ENCODE peak calls at places on chromosomes 11 and 22, in ten cellular contexts. S is right lobe of liver, K is hepatocyte, U is ascending aorta, T is astrocyte of the spinal cord, Q is AG04450, C is A549, G is fibroblast of lung, O is breast epithelium, H is cardiac muscle cell. N is an unnamed sample.

GRCh38 chr11:36383200-36383599 is 87.1 kb downstream of the PRR5L start:
- DNase-seq in H (no peak), S (no peak), K (no peak), O (no peak), T (no peak), Q (no peak), G (no peak), C (no peak), U (no peak), N (no peak)

GRCh38 chr11:6574816-6575715 is 28.4 kb downstream of the RRP8 start:
- DNase-seq in T (no peak), H (no peak), K (no peak), G (no peak), C (no peak), U (no peak), O (no peak), Q (no peak), S (no peak), N (no peak)

GRCh38 chr22:33568934-33569496 is 351.3 kb downstream of the LARGE1 start:
- DNase-seq in T (no peak), G (no peak), H (no peak), O (no peak), S (no peak), Q (no peak), K (no peak), C (no peak), U (no peak), N (peak; percentile 11)

GRCh38 chr22:40819741-40820140 is 595 bp upstream of the SLC25A17 start:
- DNase-seq in K (no peak), U (no peak), S (no peak), H (peak; percentile 42), Q (no peak), O (no peak), C (no peak), T (no peak), G (peak; percentile 15), N (peak; percentile 51)

GRCh38 chr11:67265633-67266423 is 445 bp upstream of the GRK2 start:
- DNase-seq in H (peak; percentile 67), O (peak; percentile 82), K (peak; percentile 89), Q (no peak), S (peak; percentile 83), U (peak; percentile 85), T (no peak), C (peak; percentile 55), G (peak; percentile 30), N (peak; percentile 51)

GRCh38 chr11:108538022-108538424 is 39.8 kb upstream of the POGLUT3 start:
- DNase-seq in C (no peak), S (no peak), H (no peak), U (no peak), G (peak; percentile 7), T (no peak), Q (no peak), K (no peak), O (no peak), N (no peak)

GRCh38 chr22:48782817-48783511 is 1044.7 kb downstream of the BRD1 start:
- DNase-seq in U (no peak), K (no peak), Q (no peak), S (no peak), O (no peak), C (no peak), H (no peak), T (no peak), G (no peak), N (no peak)

GRCh38 chr22:26428515-26429457 is at the start of gene ASPHD2:
- DNase-seq in T (peak; percentile 57), Q (peak; percentile 2), O (no peak), S (peak; percentile 49), K (peak; percentile 83), G (peak; percentile 66), C (peak; percentile 11), H (peak; percentile 73), U (peak; percentile 70), N (peak; percentile 64)

DNA sequence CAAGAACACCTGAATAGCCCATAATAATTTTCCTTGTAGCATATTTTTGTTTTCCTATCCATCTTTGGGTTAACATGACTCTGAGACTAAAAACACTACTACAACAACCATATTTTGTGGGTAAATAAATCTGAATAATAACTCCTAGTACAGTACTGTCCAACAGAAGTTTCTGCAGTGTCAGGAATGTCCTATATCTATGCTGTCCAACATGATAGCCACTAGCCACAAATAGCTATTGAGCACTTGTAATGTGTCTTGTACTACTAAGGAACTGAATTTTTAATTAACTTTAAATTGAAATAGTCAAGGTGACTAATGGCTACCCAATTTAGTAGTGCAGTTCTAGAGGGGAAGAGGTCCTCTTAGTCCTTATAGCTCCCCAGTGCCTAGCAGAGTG is 135.6 kb downstream of the CADM1 start:
- DNase-seq in Q (no peak), T (no peak), C (no peak), S (no peak), U (no peak), K (no peak), O (no peak), G (no peak), H (no peak), N (no peak)
- H3K4me3 ChIP-seq in Q (no peak overlapping the region), T (no peak overlapping the region), C (no peak overlapping the region), S (no peak overlapping the region), U (no peak overlapping the region), K (no peak overlapping the region), O (no peak overlapping the region), G (no peak overlapping the region), H (no peak overlapping the region), N (no peak overlapping the region)

GRCh38 chr11:110761994-110762393 is 49.8 kb upstream of the ARHGAP20 start:
- DNase-seq in H (no peak), K (no peak), G (no peak), T (no peak), C (no peak), O (no peak), Q (no peak), S (no peak), U (no peak), N (no peak)

GRCh38 chr11:110763249-110764011 is 51.2 kb upstream of the ARHGAP20 start:
- DNase-seq in Q (peak; percentile 59), H (peak; percentile 63), T (peak; percentile 80), C (no peak), G (peak; percentile 78), S (peak; percentile 83), O (no peak), K (peak; percentile 25), U (no peak), N (peak; percentile 92)

GRCh38 chr11:110762596-110762995 is 50.4 kb upstream of the ARHGAP20 start:
- DNase-seq in T (peak; percentile 20), Q (no peak), S (no peak), H (no peak), C (no peak), K (no peak), U (no peak), O (no peak), G (no peak), N (peak; percentile 50)

GRCh38 chr11:110761131-110761530 is 48.9 kb upstream of the ARHGAP20 start:
- DNase-seq in U (no peak), G (no peak), H (no peak), C (no peak), Q (no peak), K (no peak), S (no peak), T (no peak), O (no peak), N (no peak)

GRCh38 chr11:110764485-110764884 is 52.2 kb upstream of the ARHGAP20 start:
- DNase-seq in U (no peak), T (no peak), G (no peak), O (no peak), C (no peak), K (no peak), H (no peak), S (no peak), Q (no peak), N (no peak)
- TF ChIP-seq CTCF in U (no peak), T (no peak), G (no peak), O (no peak), C (no peak), K (no peak), H (no peak), S (no peak), Q (no peak), N (no peak)

GRCh38 chr11:12901874-12902481 is 107.1 kb upstream of the RASSF10 start:
- DNase-seq in K (no peak), G (peak; percentile 52), T (no peak), S (no peak), Q (no peak), O (no peak), H (no peak), C (no peak), U (no peak), N (no peak)

GRCh38 chr11:12897867-12898266 is 111.2 kb upstream of the RASSF10 start:
- DNase-seq in O (no peak), T (no peak), G (no peak), H (no peak), Q (no peak), K (no peak), S (no peak), C (no peak), U (no peak), N (no peak)

GRCh38 chr11:12901272-12901671 is 107.8 kb upstream of the RASSF10 start:
- DNase-seq in U (no peak), Q (no peak), S (no peak), H (no peak), C (no peak), T (no peak), K (no peak), G (no peak), O (no peak), N (peak; percentile 53)

GRCh38 chr11:12902784-12903491 is 106.2 kb upstream of the RASSF10 start:
- DNase-seq in T (no peak), K (no peak), O (no peak), S (no peak), U (no peak), C (no peak), H (no peak), Q (no peak), G (no peak), N (no peak)

GRCh38 chr11:12900496-12900895 is 108.6 kb upstream of the RASSF10 start:
- DNase-seq in Q (peak; percentile 55), H (peak; percentile 92), G (peak; percentile 98), K (peak; percentile 54), U (no peak), T (peak; percentile 88), C (peak; percentile 37), S (no peak), O (no peak), N (peak; percentile 90)
- H3K4me3 ChIP-seq in Q (no peak overlapping the region), H (no peak overlapping the region), G (no peak overlapping the region), K (no peak overlapping the region), U (no peak overlapping the region), T (no peak overlapping the region), C (no peak overlapping the region), S (no peak overlapping the region), O (no peak overlapping the region), N (no peak overlapping the region)

GRCh38 chr11:124114942-124115781 is at the start of gene VWA5A:
- DNase-seq in C (peak; percentile 52), Q (peak; percentile 58), O (peak; percentile 78), K (peak; percentile 92), H (peak; percentile 89), S (peak; percentile 88), U (peak; percentile 92), G (peak; percentile 91), T (peak; percentile 91), N (peak; percentile 93)

GRCh38 chr11:124119103-124119502 is 3.9 kb downstream of the VWA5A start:
- DNase-seq in U (no peak), S (no peak), C (no peak), Q (no peak), T (no peak), K (no peak), G (no peak), O (no peak), H (no peak), N (no peak)

GRCh38 chr11:124113890-124114289 is 1.4 kb upstream of the VWA5A start:
- DNase-seq in C (no peak), U (no peak), K (peak; percentile 50), T (peak; percentile 40), G (no peak), H (peak; percentile 18), S (no peak), Q (no peak), O (no peak), N (peak; percentile 68)

GRCh38 chr11:124115782-124116616 is 749 bp downstream of the VWA5A start:
- DNase-seq in T (no peak), S (peak; percentile 42), K (peak; percentile 24), H (no peak), C (no peak), U (no peak), O (no peak), G (no peak), Q (no peak), N (peak; percentile 17)
- TF ChIP-seq CTCF in T (no peak), S (no peak), K (no peak), H (no peak), C (no peak), U (no peak), O (no peak), G (no peak), Q (no peak), N (no peak)

N was measured in choroid plexus epithelial cell.